ENCODE peak calls at places on chromosomes 4 and X, in four cellular contexts. T, P, E and I are unnamed samples.
A peak's percentile ranks its signal among the peaks of the same experiment; 100 is the strongest.

GRCh38 chr4:78616046-78616498 is 64.5 kb downstream of the ANXA3 start:
- DNase-seq in T (no peak), P (no peak), E (no peak), I (no peak)

GRCh38 chr4:107635735-107636134 is 84.3 kb downstream of the PAPSS1 start:
- DNase-seq in E (no peak), P (no peak), T (no peak), I (no peak)

GRCh38 chrX:118496763-118497079 is 1.1 kb downstream of the DOCK11 start:
- DNase-seq in E (no peak), P (no peak), T (no peak), I (no peak)

GRCh38 chr4:133146574-133147198 is 2.4 kb upstream of the PCDH10 start:
- DNase-seq in E (peak; percentile 55), T (no peak), P (no peak), I (no peak)

GRCh38 chr4:183878571-183878970 is 26.5 kb upstream of the STOX2 start:
- DNase-seq in P (no peak), T (no peak), E (no peak), I (no peak)

GRCh38 chr4:147732516-147733193 is 767 bp downstream of the ARHGAP10 start:
- DNase-seq in E (no peak), T (no peak), P (no peak), I (no peak)

GRCh38 chr4:85151349-85151748 is 184.9 kb upstream of the WDFY3 start:
- DNase-seq in T (no peak), P (no peak), E (no peak), I (no peak)

GRCh38 chr4:186858355-186858754 is 134.7 kb upstream of the FAT1 start:
- DNase-seq in T (no peak), P (no peak), E (no peak), I (no peak)

GRCh38 chr4:48902266-48902665 is 4.3 kb downstream of the OCIAD2 start:
- DNase-seq in T (no peak), E (no peak), P (no peak), I (no peak)

GRCh38 chr4:58843456-58843855 is 1733.3 kb upstream of the IGFBP7 start:
- DNase-seq in T (no peak), P (no peak), E (no peak), I (no peak)

GRCh38 chr4:179465131-179465797 is 2023.0 kb upstream of the AGA start:
- DNase-seq in P (no peak), E (no peak), T (no peak), I (no peak)

GRCh38 chrX:47513697-47514085 is 30.7 kb upstream of the ZNF41 start:
- DNase-seq in E (no peak), P (no peak), T (no peak), I (no peak)

GRCh38 chr4:22237155-22237751 is 278.6 kb downstream of the ADGRA3 start:
- DNase-seq in T (no peak), P (peak; percentile 0), E (no peak), I (no peak)

GRCh38 chr4:7189475-7190277 is 2.7 kb upstream of the SORCS2 start:
- DNase-seq in P (no peak), E (no peak), T (no peak), I (no peak)

GRCh38 chrX:93673056-93673868 is at the start of gene NAP1L3:
- DNase-seq in T (no peak), E (peak; percentile 73), P (peak; percentile 14), I (no peak)

GRCh38 chr4:31156221-31156620 is 436.1 kb downstream of the PCDH7 start:
- DNase-seq in P (no peak), E (no peak), T (no peak), I (no peak)

GRCh38 chrX:119062750-119063374 is 9.9 kb upstream of the CT47C1 start:
- DNase-seq in E (no peak), P (no peak), T (no peak), I (no peak)

GRCh38 chrX:34563061-34563460 is 94.0 kb downstream of the TMEM47 start:
- DNase-seq in P (no peak), E (no peak), T (no peak), I (no peak)

GRCh38 chr4:137644201-137644600 is 111.9 kb upstream of the PCDH18 start:
- DNase-seq in P (no peak), E (no peak), T (no peak), I (no peak)

GRCh38 chr4:156169861-156170260 is 216.2 kb upstream of the CTSO start:
- DNase-seq in P (no peak), E (no peak), T (no peak), I (no peak)

GRCh38 chr4:110610940-110611785 is 11.7 kb downstream of the PITX2 start:
- DNase-seq in T (no peak), P (no peak), E (no peak), I (no peak)

GRCh38 chr4:1348014-1348513 is 1.1 kb downstream of the UVSSA start:
- DNase-seq in T (no peak), E (no peak), P (no peak), I (no peak)

GRCh38 chr4:1409806-1410425 is 3.7 kb upstream of the NKX1-1 start:
- DNase-seq in E (no peak), P (no peak), T (no peak), I (no peak)